ENCODE peak calls at places on chromosome 17, in six cellular contexts. R is HepG2, J is K562, G is A549, L is GM12878, Y is endothelial cell of umbilical vein. I is an unnamed sample.

GRCh38 chr17:28416703-28417311 is 10.8 kb upstream of the SLC46A1 start:
- DNase-seq in Y (peak; percentile 61), L (no peak), J (peak; percentile 57), G (peak; percentile 80), R (peak; percentile 87), I (peak; percentile 75)

GRCh38 chr17:40025991-40026815 is 11.0 kb downstream of the CSF3 start:
- DNase-seq in G (no peak), R (no peak), J (no peak), L (no peak), Y (peak; percentile 71), I (no peak)

GRCh38 chr17:59331929-59332889 is 754 bp downstream of the YPEL2 start:
- DNase-seq in Y (no peak), G (no peak), L (no peak), J (peak; percentile 53), R (no peak), I (peak; percentile 64)

GRCh38 chr17:9529033-9529748 is 46.4 kb downstream of the STX8 start:
- DNase-seq in L (no peak), G (peak; percentile 55), Y (peak; percentile 24), R (peak; percentile 7), J (peak; percentile 18), I (peak; percentile 26)

GRCh38 chr17:75231741-75232464 is 26.4 kb downstream of the NUP85 start:
- DNase-seq in Y (no peak), J (no peak), R (no peak), L (no peak), G (no peak), I (no peak)

GRCh38 chr17:60390223-60390622 is 1.7 kb downstream of the USP32 start:
- DNase-seq in G (no peak), J (no peak), L (no peak), R (no peak), Y (peak; percentile 39), I (peak; percentile 67)

GRCh38 chr17:49784636-49785035 is 3.8 kb upstream of the KAT7 start:
- DNase-seq in G (no peak), L (no peak), R (no peak), Y (no peak), J (no peak), I (no peak)

GRCh38 chr17:72726936-72727335 is 365.6 kb downstream of the SLC39A11 start:
- DNase-seq in G (no peak), R (no peak), L (peak; percentile 61), J (no peak), Y (no peak), I (peak; percentile 52)

GRCh38 chr17:10622610-10623485 is 34.3 kb downstream of the MYH3 start:
- DNase-seq in G (no peak), Y (no peak), J (no peak), L (no peak), R (no peak), I (no peak)

GRCh38 chr17:80586464-80587228 is 42.0 kb downstream of the RPTOR start:
- DNase-seq in G (no peak), R (no peak), Y (no peak), L (no peak), J (no peak), I (peak; percentile 76)

GRCh38 chr17:80504671-80505413 is 28.4 kb upstream of the NPTX1 start:
- DNase-seq in J (no peak), R (no peak), G (peak; percentile 83), L (no peak), Y (no peak), I (no peak)

GRCh38 chr17:3989156-3989886 is 25.1 kb upstream of the ATP2A3 start:
- DNase-seq in Y (peak; percentile 81), G (no peak), J (no peak), R (no peak), L (no peak), I (no peak)

GRCh38 chr17:38848939-38849563 is 4.5 kb downstream of the RPL23 start:
- DNase-seq in J (no peak), L (no peak), Y (no peak), R (no peak), G (no peak), I (no peak)

GRCh38 chr17:7178973-7179316 is 225 bp downstream of the ASGR1 start:
- DNase-seq in J (no peak), R (no peak), L (no peak), Y (no peak), G (no peak), I (no peak)

GRCh38 chr17:47188266-47188665 is 829 bp downstream of the CDC27 start:
- DNase-seq in Y (peak; percentile 71), J (no peak), L (no peak), G (peak; percentile 24), R (no peak), I (peak; percentile 46)

GRCh38 chr17:64491034-64491860 is 5.6 kb downstream of the POLG2 start:
- DNase-seq in L (no peak), Y (peak; percentile 58), R (peak; percentile 57), J (no peak), G (peak; percentile 70), I (peak; percentile 69)

GRCh38 chr17:17765921-17766320 is 70.9 kb downstream of the SREBF1 start:
- DNase-seq in L (no peak), Y (no peak), G (no peak), R (no peak), J (no peak), I (no peak)

GRCh38 chr17:82786427-82786826 is 34.6 kb downstream of the TBCD start:
- DNase-seq in L (no peak), Y (no peak), J (no peak), G (no peak), R (no peak), I (no peak)

GRCh38 chr17:75046583-75047289 is at the start of the genes ATP5PD and KCTD2:
- DNase-seq in G (peak; percentile 98), Y (peak; percentile 98), R (peak; percentile 97), L (peak; percentile 86), J (peak; percentile 98), I (peak; percentile 97)

GRCh38 chr17:43578699-43579569 is 32.8 kb upstream of the ETV4 start:
- DNase-seq in L (peak; percentile 74), Y (peak; percentile 85), J (no peak), G (no peak), R (peak; percentile 46), I (no peak)

GRCh38 chr17:64091571-64091970 is 38.4 kb downstream of the ERN1 start:
- DNase-seq in R (no peak), L (no peak), G (no peak), J (no peak), Y (no peak), I (no peak)

GRCh38 chr17:69134112-69134511 is 7.6 kb downstream of the ABCA6 start:
- DNase-seq in L (no peak), R (no peak), Y (no peak), J (no peak), G (no peak), I (no peak)

GRCh38 chr17:57253307-57254065 is 2.8 kb upstream of the MSI2 start:
- DNase-seq in G (no peak), R (no peak), Y (no peak), L (no peak), J (no peak), I (no peak)

GRCh38 chr17:48335858-48336500 is 94.0 kb downstream of the SKAP1 start:
- DNase-seq in J (peak; percentile 21), Y (peak; percentile 87), G (peak; percentile 68), L (peak; percentile 37), R (peak; percentile 42), I (peak; percentile 45)

GRCh38 chr17:3335876-3336275 is 37.7 kb upstream of the OR3A1 start:
- DNase-seq in J (no peak), Y (no peak), G (peak; percentile 43), L (no peak), R (peak; percentile 8), I (no peak)

GRCh38 chr17:3974980-3975379 is 10.7 kb upstream of the ATP2A3 start:
- DNase-seq in J (no peak), G (no peak), Y (no peak), R (no peak), L (no peak), I (no peak)

GRCh38 chr17:15513859-15514446 is 46.5 kb upstream of the CDRT4 start:
- DNase-seq in L (no peak), Y (no peak), G (no peak), J (no peak), R (no peak), I (no peak)

GRCh38 chr17:76528528-76529223 is 8.8 kb downstream of the CYGB start:
- DNase-seq in L (no peak), R (no peak), J (peak; percentile 90), Y (no peak), G (no peak), I (peak; percentile 71)

GRCh38 chr17:76529643-76530488 is 7.6 kb downstream of the CYGB start:
- DNase-seq in Y (peak; percentile 30), G (no peak), J (peak; percentile 87), R (peak; percentile 61), L (no peak), I (peak; percentile 60)

GRCh38 chr17:76528156-76528527 is 9.4 kb downstream of the CYGB start:
- DNase-seq in R (no peak), Y (no peak), G (no peak), L (no peak), J (no peak), I (peak; percentile 75)

GRCh38 chr17:76529224-76529642 is 8.3 kb downstream of the CYGB start:
- DNase-seq in J (no peak), L (no peak), G (no peak), R (no peak), Y (peak; percentile 40), I (peak; percentile 92)

GRCh38 chr17:76527430-76528111 is 9.9 kb downstream of the CYGB start:
- DNase-seq in Y (peak; percentile 66), G (no peak), L (no peak), J (peak; percentile 44), R (peak; percentile 80), I (no peak)
- TF ChIP-seq MYC in Y (no peak), G (no peak), L (no peak), J (no peak), R (no peak), I (no peak)

DNA sequence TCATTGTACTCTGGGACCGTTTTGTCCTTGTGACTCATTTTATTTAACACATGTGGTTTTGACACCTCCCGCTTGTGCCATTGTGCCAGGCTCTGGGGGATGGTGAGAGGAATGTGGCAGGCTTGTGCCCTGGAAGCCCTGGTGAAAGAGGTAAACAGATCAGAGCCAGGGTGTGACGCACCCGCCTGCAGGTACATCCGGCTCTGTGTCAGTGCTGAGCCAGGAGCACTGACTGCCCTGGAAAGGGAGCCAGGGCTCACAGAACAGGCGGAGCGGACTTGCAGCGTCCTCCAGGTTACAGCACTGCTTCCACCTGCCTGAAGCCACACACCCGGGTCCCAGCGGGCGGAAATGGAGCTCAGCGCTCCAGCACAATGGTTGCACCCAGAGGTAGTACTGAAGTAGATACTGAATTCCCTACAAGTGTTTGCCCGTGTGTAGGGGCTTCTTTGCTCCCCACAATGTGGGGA is 30.6 kb downstream of the CDRT15 start:
- DNase-seq in J (no peak), L (no peak), R (no peak), Y (no peak), G (no peak), I (no peak)
- TF ChIP-seq MYC in J (no peak), L (no peak), R (no peak), Y (no peak), G (no peak), I (no peak)

DNA sequence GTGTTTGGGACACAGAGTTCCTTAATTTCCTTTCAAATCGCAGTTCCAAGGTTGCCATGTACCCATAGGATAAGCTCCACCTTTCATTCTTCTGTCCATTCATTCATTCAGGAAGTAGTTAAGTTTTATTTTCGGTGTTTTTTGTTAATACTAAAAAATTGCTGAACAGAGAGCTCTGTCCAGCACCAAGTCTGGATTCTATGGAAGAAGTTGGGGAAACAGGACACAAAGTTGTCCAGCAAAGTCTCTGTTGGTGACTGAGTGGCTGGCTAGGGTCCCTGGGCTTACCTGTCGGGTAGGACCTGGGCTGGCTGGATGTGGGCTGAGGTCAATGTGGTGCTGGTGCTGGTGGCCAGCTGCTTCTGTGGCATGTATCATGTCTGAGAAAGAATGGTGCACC is 17.6 kb upstream of the CCL2 start:
- DNase-seq in L (no peak), G (no peak), J (no peak), R (no peak), Y (peak; percentile 17), I (no peak)
- TF ChIP-seq MYC in L (no peak), G (no peak), J (no peak), R (no peak), Y (no peak), I (no peak)

GRCh38 chr17:45705123-45706009 is 78.8 kb upstream of the CRHR1 start:
- DNase-seq in J (peak; percentile 20), Y (no peak), R (peak; percentile 77), L (no peak), G (peak; percentile 79), I (peak; percentile 18)
- TF ChIP-seq MYC in J (no peak), Y (no peak), R (no peak), L (no peak), G (no peak), I (no peak)